ENCODE peak calls at places on chromosomes 7 and 10, in four cellular contexts. One of them, this sample, is unnamed.

GRCh38 chr10:102299873-102300272 is 54.5 kb downstream of the GBF1 start:
- DNase-seq in WTC11: no peak
- DNase-seq in HepG2: no peak
- DNase-seq in K562: no peak
- DNase-seq in this sample: no peak

GRCh38 chr7:105391429-105391828 is 2.7 kb upstream of the SRPK2 start:
- DNase-seq in WTC11: no peak
- DNase-seq in HepG2: no peak
- DNase-seq in K562: no peak
- DNase-seq in this sample: no peak

GRCh38 chr7:7424151-7424873 is 111.4 kb downstream of the COL28A1 start:
- DNase-seq in WTC11: peak
- DNase-seq in HepG2: peak
- DNase-seq in K562: peak
- DNase-seq in this sample: peak

GRCh38 chr7:157714166-157715070 is 377.6 kb downstream of the DNAJB6 start:
- DNase-seq in WTC11: no peak
- DNase-seq in HepG2: no peak
- DNase-seq in K562: no peak
- DNase-seq in this sample: no peak

GRCh38 chr7:117375380-117375779 is 51.9 kb downstream of the ASZ1 start:
- DNase-seq in WTC11: no peak
- DNase-seq in HepG2: no peak
- DNase-seq in K562: no peak
- DNase-seq in this sample: no peak

GRCh38 chr10:64484931-64485330 is 963.7 kb downstream of the REEP3 start:
- DNase-seq in WTC11: no peak
- DNase-seq in HepG2: no peak
- DNase-seq in K562: no peak
- DNase-seq in this sample: no peak

GRCh38 chr7:8436965-8437364 is 3.6 kb downstream of the NXPH1 start:
- DNase-seq in WTC11: peak
- DNase-seq in HepG2: peak
- DNase-seq in K562: peak
- DNase-seq in this sample: peak

GRCh38 chr10:43195557-43195956 is 57.3 kb downstream of the CSGALNACT2 start:
- DNase-seq in WTC11: no peak
- DNase-seq in HepG2: no peak
- DNase-seq in K562: no peak
- DNase-seq in this sample: no peak

GRCh38 chr10:119006451-119007210 is 22.9 kb upstream of the NANOS1 start:
- DNase-seq in WTC11: no peak
- DNase-seq in HepG2: peak
- DNase-seq in K562: no peak
- DNase-seq in this sample: no peak

GRCh38 chr7:96236198-96237039 is 85.5 kb downstream of the SLC25A13 start:
- DNase-seq in WTC11: no peak
- DNase-seq in HepG2: no peak
- DNase-seq in K562: peak
- DNase-seq in this sample: peak

GRCh38 chr10:133009218-133009954 is 67.0 kb upstream of the CFAP46 start:
- DNase-seq in WTC11: no peak
- DNase-seq in HepG2: no peak
- DNase-seq in K562: peak
- DNase-seq in this sample: no peak

GRCh38 chr10:86613905-86614304 is 40.4 kb upstream of the OPN4 start:
- DNase-seq in WTC11: no peak
- DNase-seq in HepG2: no peak
- DNase-seq in K562: no peak
- DNase-seq in this sample: no peak

GRCh38 chr10:112135604-112136003 is 48.0 kb downstream of the GPAM start:
- DNase-seq in WTC11: no peak
- DNase-seq in HepG2: no peak
- DNase-seq in K562: no peak
- DNase-seq in this sample: no peak

GRCh38 chr10:122530177-122530576 is 30.4 kb upstream of the DMBT1 start:
- DNase-seq in WTC11: no peak
- DNase-seq in HepG2: no peak
- DNase-seq in K562: no peak
- DNase-seq in this sample: no peak

GRCh38 chr10:68073631-68074403 is 1.3 kb downstream of the HERC4 start:
- DNase-seq in WTC11: no peak
- DNase-seq in HepG2: no peak
- DNase-seq in K562: no peak
- DNase-seq in this sample: no peak

GRCh38 chr10:1392127-1392526 is 335.9 kb downstream of the WDR37 start:
- DNase-seq in WTC11: no peak
- DNase-seq in HepG2: no peak
- DNase-seq in K562: no peak
- DNase-seq in this sample: no peak

GRCh38 chr10:95688648-95689047 is 5.1 kb downstream of the TCTN3 start:
- DNase-seq in WTC11: no peak
- DNase-seq in HepG2: no peak
- DNase-seq in K562: no peak
- DNase-seq in this sample: no peak

GRCh38 chr10:119644215-119644826 is 6.9 kb upstream of the BAG3 start:
- DNase-seq in WTC11: peak
- DNase-seq in HepG2: peak
- DNase-seq in K562: no peak
- DNase-seq in this sample: peak

GRCh38 chr10:128035557-128035973 is 90.7 kb downstream of the MKI67 start:
- DNase-seq in WTC11: peak
- DNase-seq in HepG2: no peak
- DNase-seq in K562: peak
- DNase-seq in this sample: peak

GRCh38 chr7:12257582-12257981 is 46.5 kb downstream of the TMEM106B start:
- DNase-seq in WTC11: no peak
- DNase-seq in HepG2: peak
- DNase-seq in K562: no peak
- DNase-seq in this sample: no peak

GRCh38 chr7:119994928-119995327 is 278.0 kb upstream of the KCND2 start:
- DNase-seq in WTC11: no peak
- DNase-seq in HepG2: no peak
- DNase-seq in K562: no peak
- DNase-seq in this sample: no peak

GRCh38 chr7:121097577-121097976 is 109.1 kb downstream of the CPED1 start:
- DNase-seq in WTC11: no peak
- DNase-seq in HepG2: no peak
- DNase-seq in K562: no peak
- DNase-seq in this sample: no peak

GRCh38 chr7:137635874-137636273 is 210.9 kb downstream of the DGKI start:
- DNase-seq in WTC11: no peak
- DNase-seq in HepG2: no peak
- DNase-seq in K562: no peak
- DNase-seq in this sample: no peak

GRCh38 chr7:134605978-134606923 is 40.4 kb upstream of the BPGM start:
- DNase-seq in WTC11: peak
- DNase-seq in HepG2: peak
- DNase-seq in K562: peak
- DNase-seq in this sample: peak

GRCh38 chr10:110399163-110400094 is 94.7 kb upstream of the SMNDC1 start:
- DNase-seq in WTC11: no peak
- DNase-seq in HepG2: peak
- DNase-seq in K562: no peak
- DNase-seq in this sample: no peak

GRCh38 chr7:155187061-155187785 is 110.5 kb upstream of the INSIG1 start:
- DNase-seq in WTC11: no peak
- DNase-seq in HepG2: no peak
- DNase-seq in K562: no peak
- DNase-seq in this sample: no peak

GRCh38 chr10:114239117-114239993 is at the start of gene VWA2:
- DNase-seq in WTC11: peak
- DNase-seq in HepG2: no peak
- DNase-seq in K562: no peak
- DNase-seq in this sample: peak

GRCh38 chr7:127979728-127980126 is 51.5 kb downstream of the LRRC4 start:
- DNase-seq in WTC11: no peak
- DNase-seq in HepG2: no peak
- DNase-seq in K562: no peak
- DNase-seq in this sample: no peak

GRCh38 chr7:41862261-41862660 is 159.4 kb upstream of the INHBA start:
- DNase-seq in WTC11: no peak
- DNase-seq in HepG2: no peak
- DNase-seq in K562: no peak
- DNase-seq in this sample: no peak

GRCh38 chr10:6242089-6242488 is 39.4 kb downstream of the PFKFB3 start:
- DNase-seq in WTC11: no peak
- DNase-seq in HepG2: no peak
- DNase-seq in K562: no peak
- DNase-seq in this sample: no peak

GRCh38 chr10:2980116-2980515 is 87.2 kb upstream of the PFKP start:
- DNase-seq in WTC11: no peak
- DNase-seq in HepG2: no peak
- DNase-seq in K562: no peak
- DNase-seq in this sample: no peak

GRCh38 chr7:24717247-24717622 is 40.0 kb downstream of the GSDME start:
- DNase-seq in WTC11: no peak
- DNase-seq in HepG2: no peak
- DNase-seq in K562: no peak
- DNase-seq in this sample: no peak

GRCh38 chr7:22447008-22447407 is 53.0 kb downstream of the STEAP1B start:
- DNase-seq in WTC11: no peak
- DNase-seq in HepG2: no peak
- DNase-seq in K562: no peak
- DNase-seq in this sample: no peak

GRCh38 chr10:3494131-3494878 is 290.7 kb downstream of the KLF6 start:
- DNase-seq in WTC11: no peak
- DNase-seq in HepG2: no peak
- DNase-seq in K562: no peak
- DNase-seq in this sample: no peak

GRCh38 chr10:86756511-86757109 is at the start of gene BMPR1A:
- DNase-seq in WTC11: peak
- DNase-seq in HepG2: no peak
- DNase-seq in K562: peak
- DNase-seq in this sample: peak

GRCh38 chr7:750111-750905 is 23.2 kb upstream of the PRKAR1B start:
- DNase-seq in WTC11: no peak
- DNase-seq in HepG2: no peak
- DNase-seq in K562: no peak
- DNase-seq in this sample: no peak
- TF ChIP-seq ELF4 in WTC11: no peak
- TF ChIP-seq ELF4 in HepG2: no peak
- TF ChIP-seq ELF4 in K562: no peak
- TF ChIP-seq ELF4 in this sample: no peak

GRCh38 chr7:452230-452751 is 67.4 kb downstream of the PDGFA start:
- DNase-seq in WTC11: peak
- DNase-seq in HepG2: no peak
- DNase-seq in K562: peak
- DNase-seq in this sample: no peak
- TF ChIP-seq ELF4 in WTC11: no peak
- TF ChIP-seq ELF4 in HepG2: no peak
- TF ChIP-seq ELF4 in K562: no peak
- TF ChIP-seq ELF4 in this sample: no peak

DNA sequence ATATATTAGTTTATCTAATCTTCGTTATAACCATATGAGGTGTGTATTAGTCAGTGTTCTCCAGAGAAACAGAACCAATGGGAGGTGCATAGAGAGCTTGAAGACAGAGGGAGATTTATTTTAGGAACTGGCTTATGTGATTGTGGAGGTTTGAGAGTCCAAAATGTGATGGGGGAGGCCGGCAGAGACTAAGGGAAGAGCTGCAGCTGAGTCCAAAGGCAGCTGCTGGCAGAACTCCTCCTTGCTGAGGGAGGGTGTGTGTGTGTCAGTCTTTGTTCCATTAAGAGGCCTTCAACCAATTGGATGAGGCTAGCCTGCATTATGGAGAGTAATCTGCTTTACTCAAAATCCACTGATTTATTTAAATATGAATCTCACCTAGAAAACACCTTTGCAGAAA is 165.1 kb downstream of the SH3PXD2A start:
- DNase-seq in WTC11: no peak
- DNase-seq in HepG2: no peak
- DNase-seq in K562: no peak
- DNase-seq in this sample: no peak
- TF ChIP-seq ELF4 in WTC11: no peak
- TF ChIP-seq ELF4 in HepG2: no peak
- TF ChIP-seq ELF4 in K562: no peak
- TF ChIP-seq ELF4 in this sample: no peak

DNA sequence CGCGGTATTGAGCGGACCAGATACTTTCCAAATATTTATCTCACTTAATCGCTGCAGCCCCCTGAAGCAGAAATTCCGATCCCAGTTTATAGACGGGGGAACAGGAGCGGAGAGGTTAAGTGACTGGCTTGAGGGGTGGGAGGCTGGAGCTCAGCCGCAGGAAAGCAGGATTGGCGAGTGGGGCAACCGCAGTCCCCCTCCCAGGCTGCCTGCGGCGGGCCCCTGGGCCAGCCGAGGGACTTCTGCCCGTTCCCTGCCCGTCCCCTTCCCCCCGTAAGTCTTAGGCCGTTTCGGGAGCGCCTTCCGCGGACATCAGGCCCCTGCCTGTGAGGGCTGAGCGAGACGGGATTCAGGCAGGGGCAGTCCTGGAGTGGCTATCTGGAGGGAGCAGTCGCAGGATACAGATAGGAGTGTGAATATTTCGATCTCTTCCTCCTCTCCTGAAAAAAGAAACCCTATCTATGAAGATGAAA is 650 bp downstream of the STRIP2 start:
- DNase-seq in WTC11: peak
- DNase-seq in HepG2: peak
- DNase-seq in K562: peak
- DNase-seq in this sample: peak
- TF ChIP-seq ELF4 in WTC11: no peak
- TF ChIP-seq ELF4 in HepG2: no peak
- TF ChIP-seq ELF4 in K562: no peak
- TF ChIP-seq ELF4 in this sample: no peak

DNA sequence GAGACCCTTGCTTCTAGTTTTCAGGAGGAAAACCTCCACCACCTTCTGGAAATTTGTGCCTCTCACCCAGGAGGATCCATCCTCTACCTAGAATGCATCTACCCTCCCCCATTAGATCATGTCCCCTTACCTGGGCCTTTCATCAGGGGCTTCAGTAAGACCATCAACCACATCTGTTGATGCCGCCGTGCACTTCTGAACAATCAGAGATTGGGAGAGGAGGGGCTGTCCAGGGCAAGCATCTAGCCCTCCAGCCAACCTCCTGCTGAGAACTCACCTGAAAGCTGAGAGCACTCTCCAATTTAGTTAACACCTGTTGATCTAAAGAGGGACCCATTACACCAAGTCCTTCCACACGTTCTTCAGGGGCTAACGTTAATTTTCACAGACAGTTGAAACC is 57.6 kb upstream of the PIK3CG start:
- DNase-seq in WTC11: no peak
- DNase-seq in HepG2: no peak
- DNase-seq in K562: no peak
- DNase-seq in this sample: no peak
- TF ChIP-seq ELF4 in WTC11: no peak
- TF ChIP-seq ELF4 in HepG2: no peak
- TF ChIP-seq ELF4 in K562: no peak
- TF ChIP-seq ELF4 in this sample: no peak

GRCh38 chr10:104128214-104128613 is 6.2 kb downstream of the SFR1 start:
- DNase-seq in WTC11: no peak
- DNase-seq in HepG2: no peak
- DNase-seq in K562: no peak
- DNase-seq in this sample: no peak
- TF ChIP-seq ELF4 in WTC11: no peak
- TF ChIP-seq ELF4 in HepG2: no peak
- TF ChIP-seq ELF4 in K562: no peak
- TF ChIP-seq ELF4 in this sample: no peak

This sample was measured in HEK293T.